ENCODE peak calls at places on chromosomes 16 and 17, in seven cellular contexts. J is iPS DF 6.9, D is tibial nerve, A is adrenal gland, T is heart left ventricle, H is aorta, R is A549. X is an unnamed sample. For H3K4me1, the result is how much of the 10 kb centered on the place peaks cover.

GRCh38 chr17:16529906-16530305 is 37.9 kb upstream of the LRRC75A start:
- DNase-seq in J (no peak), D (no peak), A (no peak), T (no peak), H (no peak), R (no peak), X (no peak)

GRCh38 chr17:1298616-1299015 is 19.2 kb downstream of the TRARG1 start:
- DNase-seq in J (no peak), D (no peak), A (no peak), T (no peak), H (no peak), R (no peak), X (peak)

GRCh38 chr17:27540300-27541105 is 84.3 kb downstream of the KSR1 start:
- DNase-seq in J (no peak), D (peak), A (peak), T (peak), H (peak), R (peak), X (peak)

GRCh38 chr17:1462164-1463112 is 6.4 kb upstream of the CRK start:
- DNase-seq in J (no peak), D (no peak), A (no peak), T (no peak), H (no peak), R (no peak), X (peak)

GRCh38 chr17:82257473-82257872 is 16.0 kb downstream of the CSNK1D start:
- DNase-seq in J (no peak), D (no peak), A (no peak), T (no peak), H (no peak), R (peak), X (peak)

GRCh38 chr17:4554441-4554996 is 665 bp downstream of the MYBBP1A start:
- DNase-seq in J (no peak), D (no peak), A (no peak), T (no peak), H (peak), R (no peak), X (no peak)

GRCh38 chr16:13767215-13767614 is 152.7 kb upstream of the ERCC4 start:
- DNase-seq in J (peak), D (no peak), A (no peak), T (no peak), H (no peak), R (no peak), X (no peak)

GRCh38 chr16:73572135-73572534 is 524.2 kb upstream of the ZFHX3 start:
- DNase-seq in J (no peak), D (no peak), A (peak), T (peak), H (peak), R (peak), X (peak)

GRCh38 chr16:27289669-27290068 is 21.1 kb upstream of the NSMCE1 start:
- DNase-seq in J (no peak), D (no peak), A (no peak), T (no peak), H (no peak), R (no peak), X (no peak)

GRCh38 chr17:6713130-6713917 is at the start of gene SLC13A5:
- DNase-seq in J (no peak), D (no peak), A (peak), T (peak), H (no peak), R (peak), X (no peak)

GRCh38 chr16:24822974-24823373 is 22.8 kb upstream of the SLC5A11 start:
- DNase-seq in J (no peak), D (no peak), A (peak), T (no peak), H (no peak), R (no peak), X (no peak)

GRCh38 chr16:58422809-58423208 is 30.5 kb downstream of the GINS3 start:
- DNase-seq in J (no peak), D (no peak), A (no peak), T (no peak), H (no peak), R (no peak), X (no peak)

GRCh38 chr17:40936437-40936971 is 942 bp downstream of the KRT23 start:
- DNase-seq in J (no peak), D (no peak), A (no peak), T (no peak), H (no peak), R (no peak), X (peak)

GRCh38 chr16:68235105-68235881 is 634 bp downstream of the ESRP2 start:
- DNase-seq in J (no peak), D (no peak), A (peak), T (peak), H (peak), R (no peak), X (peak)

GRCh38 chr17:50916026-50916707 is 50.0 kb upstream of the TOB1 start:
- DNase-seq in J (no peak), D (no peak), A (no peak), T (no peak), H (no peak), R (no peak), X (no peak)
- H3K27ac ChIP-seq in J (no peak), D (peak), A (no peak), T (peak), H (no peak), R (peak), X (no peak)

GRCh38 chr17:29588561-29589411 is 662 bp downstream of the GIT1 start:
- DNase-seq in J (no peak), D (no peak), A (peak), T (no peak), H (no peak), R (peak), X (peak)

GRCh38 chr17:29588017-29588557 is 1.4 kb downstream of the GIT1 start:
- DNase-seq in J (no peak), D (no peak), A (no peak), T (no peak), H (no peak), R (no peak), X (no peak)

GRCh38 chr17:29585080-29585751 is 4.2 kb downstream of the GIT1 start:
- DNase-seq in J (no peak), D (no peak), A (peak), T (peak), H (no peak), R (no peak), X (no peak)

GRCh38 chr17:29587591-29587990 is 1.9 kb downstream of the GIT1 start:
- DNase-seq in J (no peak), D (no peak), A (peak), T (no peak), H (no peak), R (no peak), X (no peak)

GRCh38 chr17:29586676-29587469 is 2.6 kb downstream of the GIT1 start:
- DNase-seq in J (no peak), D (no peak), A (peak), T (no peak), H (no peak), R (no peak), X (no peak)
- H3K4me1 ChIP-seq in J (under half), D (half or more), A (under half), T (half or more), H (under half), R (under half), X (under half)

DNA sequence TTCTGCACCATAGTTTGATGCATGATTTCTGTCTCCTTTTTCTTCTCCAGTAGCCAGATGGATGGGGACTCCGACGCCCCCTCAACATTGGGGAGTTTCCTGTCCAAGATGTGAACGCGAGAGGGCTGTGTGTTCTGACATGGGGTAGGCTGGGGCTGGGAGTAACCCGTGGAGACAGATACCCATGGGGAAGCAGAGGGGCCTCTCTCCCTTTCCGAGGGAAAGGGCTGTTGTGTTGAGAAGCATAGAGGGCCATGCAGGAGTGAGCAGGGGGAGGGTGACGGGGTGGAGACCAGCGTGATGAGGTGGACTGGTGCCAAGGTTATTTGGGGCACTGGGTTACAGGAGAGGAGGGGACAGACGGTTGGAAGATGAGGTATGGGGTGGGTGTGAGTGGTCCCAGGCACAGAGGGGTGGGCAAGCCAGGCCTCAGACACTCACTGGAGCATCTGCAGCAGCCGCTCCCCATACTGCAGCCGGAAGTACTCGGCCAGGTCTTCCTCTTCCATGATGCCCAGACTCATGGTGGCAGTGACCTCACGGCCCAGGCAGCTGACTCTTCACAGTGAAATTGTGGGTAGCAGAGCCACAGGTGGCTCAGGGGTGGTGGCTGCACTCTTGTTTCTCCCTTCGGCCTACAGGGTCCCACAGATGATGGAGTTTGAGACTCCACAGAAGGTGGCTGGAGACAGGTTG is 402 bp downstream of the CCDC42 start:
- DNase-seq in J (no peak), D (no peak), A (no peak), T (no peak), H (no peak), R (no peak), X (no peak)
- H3K4me3 ChIP-seq in J (no peak), D (no peak), A (no peak), T (no peak), H (no peak), R (no peak), X (no peak)

DNA sequence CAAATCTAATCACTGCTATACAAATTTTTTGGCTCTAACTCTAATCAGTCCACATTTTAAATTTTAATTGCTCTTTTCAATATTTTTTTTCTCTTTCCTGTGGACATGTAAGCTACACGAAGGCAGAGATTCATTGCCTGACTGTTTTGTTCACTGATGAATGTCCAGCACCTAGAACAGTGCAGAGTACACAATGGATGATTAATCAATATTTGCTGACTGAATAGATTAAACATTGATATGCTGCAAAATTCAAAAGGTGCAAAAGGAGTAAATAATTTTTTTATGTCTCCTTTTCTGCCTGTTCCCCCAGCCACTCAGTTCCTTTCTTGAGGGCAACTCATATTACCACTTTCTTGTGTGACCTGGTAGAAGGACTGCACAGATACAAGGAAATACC is 32.8 kb downstream of the SCNN1B start:
- DNase-seq in J (no peak), D (no peak), A (no peak), T (no peak), H (no peak), R (no peak), X (no peak)
- H3K27ac ChIP-seq in J (no peak), D (no peak), A (no peak), T (no peak), H (no peak), R (no peak), X (no peak)

DNA sequence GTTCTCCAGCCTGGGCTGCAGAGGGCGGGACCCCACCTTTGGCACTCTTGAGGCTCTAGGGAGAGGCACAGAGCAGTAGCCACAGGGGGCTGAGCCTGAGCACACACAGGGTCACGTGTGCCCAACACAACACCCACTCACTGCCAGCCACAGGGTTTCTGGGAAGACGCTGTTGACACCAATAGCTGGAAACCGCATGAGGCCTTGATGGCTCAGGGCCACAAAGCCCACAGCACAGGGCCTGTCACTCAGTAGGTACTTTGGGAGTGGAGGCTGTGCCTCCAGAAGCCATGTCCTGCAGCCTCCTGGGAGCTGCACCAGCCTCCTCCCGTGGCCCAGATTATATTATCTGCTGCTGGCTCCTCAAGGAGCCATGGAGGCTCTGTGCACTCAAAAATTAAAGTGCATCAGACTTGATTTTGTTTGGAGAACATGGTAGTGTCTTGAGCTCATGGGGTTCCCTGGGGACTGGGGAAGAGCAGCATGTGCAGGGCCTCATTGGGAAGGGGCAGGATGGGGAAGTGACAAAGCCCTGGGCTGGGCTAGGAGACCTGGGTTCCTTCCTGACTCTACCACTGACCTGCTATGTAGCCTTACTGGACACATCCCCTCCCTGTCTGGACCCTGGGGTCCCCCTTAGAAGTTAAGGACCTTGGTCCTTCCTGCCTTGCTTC is 12.5 kb upstream of the SREBF1 start:
- DNase-seq in J (no peak), D (peak), A (peak), T (peak), H (peak), R (no peak), X (peak)
- H3K4me1 ChIP-seq in J (under half), D (half or more), A (under half), T (under half), H (under half), R (under half), X (under half)

GRCh38 chr17:74852237-74853047 is 7.2 kb downstream of the GRIN2C start:
- DNase-seq in J (peak), D (no peak), A (no peak), T (no peak), H (no peak), R (no peak), X (peak)
- H3K4me3 ChIP-seq in J (peak), D (no peak), A (no peak), T (no peak), H (no peak), R (peak), X (no peak)

DNA sequence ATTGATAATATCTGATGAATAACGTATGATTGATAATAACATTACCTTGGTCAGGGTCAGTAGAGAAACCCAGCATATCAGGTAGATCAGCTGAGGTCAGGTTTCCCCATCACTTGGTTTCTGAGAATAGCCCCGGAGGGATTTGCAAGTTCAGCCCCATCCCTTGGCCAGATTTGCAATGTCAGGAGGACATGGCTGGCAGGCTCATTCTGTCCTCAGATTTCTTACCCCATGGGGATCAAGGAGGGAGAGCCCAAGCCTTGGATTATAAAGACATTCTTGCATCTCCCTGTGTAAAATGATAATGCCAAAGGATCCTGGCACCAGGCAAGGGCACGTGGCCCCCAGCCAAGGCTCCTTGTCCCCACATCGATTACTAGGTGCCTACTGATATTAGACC is 53.2 kb downstream of the MYH3 start:
- DNase-seq in J (no peak), D (no peak), A (no peak), T (no peak), H (no peak), R (no peak), X (no peak)
- H3K27ac ChIP-seq in J (no peak), D (no peak), A (no peak), T (no peak), H (no peak), R (no peak), X (no peak)

DNA sequence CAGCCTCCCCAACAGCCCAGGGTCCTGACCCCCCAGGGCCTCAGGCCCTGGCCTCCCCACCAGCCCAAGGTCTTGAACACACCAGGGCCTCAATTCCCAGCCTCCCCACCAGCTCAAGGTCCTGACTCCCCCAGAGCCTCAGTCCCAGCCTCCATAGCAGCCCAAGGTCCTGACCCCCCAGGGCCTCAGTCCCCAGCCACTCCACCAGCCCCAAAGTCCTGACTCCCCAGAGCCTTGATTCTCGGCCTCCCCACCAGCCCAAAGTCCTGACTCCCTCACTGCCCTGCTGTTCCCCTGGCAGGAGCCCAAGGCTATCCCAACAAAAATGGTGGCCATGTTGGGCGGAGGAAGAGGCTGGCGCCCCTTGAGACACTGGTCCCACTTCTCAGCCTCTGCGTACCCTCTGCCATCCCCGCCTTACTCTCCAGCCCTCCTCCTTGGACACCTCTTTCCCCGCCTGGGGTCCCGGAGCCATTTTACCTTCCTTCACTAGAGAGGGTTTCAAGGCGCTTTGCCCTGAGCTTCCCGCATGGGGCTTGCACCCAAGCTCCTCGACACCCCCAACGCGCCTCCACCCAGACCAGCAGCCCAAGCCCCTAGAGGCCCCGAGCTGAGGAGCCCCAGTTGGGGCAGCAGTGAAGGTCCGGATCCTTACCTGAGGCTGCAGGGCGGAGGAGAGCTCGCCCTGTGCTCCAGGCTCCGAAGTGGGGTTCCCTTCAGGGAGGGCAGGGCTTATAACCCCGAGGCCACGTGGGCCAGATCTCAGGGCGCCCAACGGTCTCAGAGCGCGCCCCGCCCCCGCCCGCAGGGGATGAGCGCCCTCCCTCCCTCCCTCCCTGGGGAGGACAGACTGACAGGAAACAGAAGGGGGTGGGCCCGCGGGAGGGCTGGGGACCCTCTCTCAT is 3.5 kb upstream of the TSPOAP1 start:
- DNase-seq in J (no peak), D (peak), A (peak), T (peak), H (peak), R (no peak), X (peak)
- H3K4me1 ChIP-seq in J (under half), D (under half), A (under half), T (under half), H (under half), R (under half), X (under half)

GRCh38 chr17:59840908-59841666 is 51.7 kb downstream of the TUBD1 start:
- DNase-seq in J (no peak), D (no peak), A (no peak), T (no peak), H (no peak), R (peak), X (peak)
- H3K4me3 ChIP-seq in J (peak), D (peak), A (peak), T (peak), H (peak), R (peak), X (peak)

GRCh38 chr16:3202903-3203539 is 15.0 kb downstream of the OR1F1 start:
- DNase-seq in J (no peak), D (no peak), A (no peak), T (no peak), H (no peak), R (no peak), X (no peak)

GRCh38 chr16:3212567-3212966 is 22.4 kb downstream of the ZNF200 start:
- DNase-seq in J (no peak), D (no peak), A (no peak), T (no peak), H (no peak), R (no peak), X (no peak)

GRCh38 chr16:3212006-3212405 is 23.0 kb downstream of the ZNF200 start:
- DNase-seq in J (no peak), D (no peak), A (no peak), T (no peak), H (no peak), R (no peak), X (no peak)

DNA sequence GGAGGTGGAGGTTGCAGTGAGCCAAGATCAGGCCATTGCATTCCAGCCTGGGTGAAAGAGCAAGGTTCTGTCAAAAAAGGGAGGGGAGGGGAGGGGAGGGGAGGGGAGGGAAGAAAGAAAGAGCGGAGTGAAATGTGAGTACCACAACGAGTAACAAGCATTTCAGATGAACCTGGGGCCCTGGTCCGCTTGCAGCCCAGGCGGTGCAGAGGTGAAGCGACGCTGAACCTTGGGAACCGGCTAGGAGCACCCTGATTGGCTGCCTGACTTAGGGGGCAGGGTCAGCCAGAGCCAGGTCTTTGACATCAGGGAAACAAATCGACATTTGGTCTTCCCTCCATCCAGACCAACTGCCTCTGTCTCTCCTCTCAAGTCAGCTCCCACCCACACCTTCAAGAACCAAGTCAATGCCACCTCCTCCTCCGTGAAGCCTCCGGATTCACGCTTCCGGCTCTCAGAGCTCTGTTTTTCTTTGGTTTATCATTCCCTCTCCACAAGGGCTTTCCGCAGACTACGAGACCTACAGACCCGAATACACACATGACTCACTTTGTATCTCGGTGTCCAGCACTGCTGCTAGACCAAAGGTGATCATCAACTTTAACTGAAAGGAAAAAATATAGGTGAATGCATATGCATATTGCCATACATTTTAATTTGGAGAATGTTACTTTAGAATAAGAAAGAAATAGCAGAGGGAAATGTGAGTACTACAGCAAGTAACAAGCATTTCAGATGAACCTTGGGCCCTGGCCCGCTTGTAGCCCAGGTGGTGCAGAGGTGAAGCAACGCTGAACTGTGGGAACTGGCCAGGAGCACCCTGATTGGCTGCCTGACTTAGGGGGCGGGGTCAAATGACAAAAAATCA is 19.3 kb downstream of the OR1F1 start:
- DNase-seq in J (no peak), D (no peak), A (no peak), T (no peak), H (no peak), R (no peak), X (no peak)
- H3K27ac ChIP-seq in J (no peak), D (no peak), A (no peak), T (no peak), H (no peak), R (no peak), X (no peak)

X was measured in small intestine.